ENCODE peak calls at places on chromosomes 13 and 19, in five cellular contexts. K is SK-N-SH, Y is H1, W is K562, G is GM12878. B is an unnamed sample.

GRCh38 chr13:112923962-112924361 is 45.1 kb upstream of the MCF2L start:
- DNase-seq in K (no peak), Y (no peak), W (no peak), G (no peak), B (no peak)

GRCh38 chr13:106415427-106415826 is 120.0 kb downstream of the EFNB2 start:
- DNase-seq in K (no peak), Y (no peak), W (no peak), G (no peak), B (no peak)

GRCh38 chr19:38377052-38377451 is 2.7 kb downstream of the PSMD8 start:
- DNase-seq in K (no peak), Y (no peak), W (no peak), G (no peak), B (no peak)

GRCh38 chr13:106734185-106734584 is 166.2 kb upstream of the ARGLU1 start:
- DNase-seq in K (no peak), Y (no peak), W (no peak), G (no peak), B (no peak)

GRCh38 chr19:17871878-17872250 is at the start of gene SLC5A5:
- DNase-seq in K (peak; percentile 64), Y (no peak), W (no peak), G (no peak), B (no peak)

GRCh38 chr19:35486268-35486708 is 4.0 kb downstream of the KRTDAP start:
- DNase-seq in K (no peak), Y (no peak), W (no peak), G (no peak), B (peak; percentile 79)

GRCh38 chr19:33887891-33888290 is 91.2 kb downstream of the KCTD15 start:
- DNase-seq in K (no peak), Y (no peak), W (no peak), G (no peak), B (no peak)

GRCh38 chr13:93810264-93810663 is 583.7 kb downstream of the GPC6 start:
- DNase-seq in K (no peak), Y (no peak), W (no peak), G (no peak), B (peak; percentile 3)

GRCh38 chr19:41887711-41888382 is 4.9 kb downstream of the ARHGEF1 start:
- DNase-seq in K (no peak), Y (peak; percentile 64), W (no peak), G (no peak), B (peak; percentile 95)

GRCh38 chr13:99542788-99543406 is 41.6 kb downstream of the TM9SF2 start:
- DNase-seq in K (no peak), Y (no peak), W (no peak), G (peak; percentile 92), B (no peak)

GRCh38 chr19:18317998-18318800 is 4.7 kb downstream of the LSM4 start:
- DNase-seq in K (peak; percentile 85), Y (no peak), W (peak; percentile 73), G (no peak), B (peak; percentile 54)

GRCh38 chr13:23608704-23609413 is 38.6 kb downstream of the TNFRSF19 start:
- DNase-seq in K (peak; percentile 75), Y (no peak), W (no peak), G (no peak), B (peak; percentile 32)

GRCh38 chr13:95267662-95268369 is 33.4 kb downstream of the ABCC4 start:
- DNase-seq in K (no peak), Y (no peak), W (peak; percentile 44), G (no peak), B (peak; percentile 45)

GRCh38 chr19:45770192-45771101 is 1.4 kb upstream of the SIX5 start:
- DNase-seq in K (peak; percentile 96), Y (peak; percentile 95), W (peak; percentile 98), G (peak; percentile 76), B (peak; percentile 96)

GRCh38 chr13:39597828-39598227 is 5.2 kb downstream of the LHFPL6 start:
- DNase-seq in K (no peak), Y (no peak), W (no peak), G (no peak), B (no peak)

GRCh38 chr13:33231339-33231738 is 54.2 kb downstream of the STARD13 start:
- DNase-seq in K (no peak), Y (no peak), W (no peak), G (no peak), B (no peak)

DNA sequence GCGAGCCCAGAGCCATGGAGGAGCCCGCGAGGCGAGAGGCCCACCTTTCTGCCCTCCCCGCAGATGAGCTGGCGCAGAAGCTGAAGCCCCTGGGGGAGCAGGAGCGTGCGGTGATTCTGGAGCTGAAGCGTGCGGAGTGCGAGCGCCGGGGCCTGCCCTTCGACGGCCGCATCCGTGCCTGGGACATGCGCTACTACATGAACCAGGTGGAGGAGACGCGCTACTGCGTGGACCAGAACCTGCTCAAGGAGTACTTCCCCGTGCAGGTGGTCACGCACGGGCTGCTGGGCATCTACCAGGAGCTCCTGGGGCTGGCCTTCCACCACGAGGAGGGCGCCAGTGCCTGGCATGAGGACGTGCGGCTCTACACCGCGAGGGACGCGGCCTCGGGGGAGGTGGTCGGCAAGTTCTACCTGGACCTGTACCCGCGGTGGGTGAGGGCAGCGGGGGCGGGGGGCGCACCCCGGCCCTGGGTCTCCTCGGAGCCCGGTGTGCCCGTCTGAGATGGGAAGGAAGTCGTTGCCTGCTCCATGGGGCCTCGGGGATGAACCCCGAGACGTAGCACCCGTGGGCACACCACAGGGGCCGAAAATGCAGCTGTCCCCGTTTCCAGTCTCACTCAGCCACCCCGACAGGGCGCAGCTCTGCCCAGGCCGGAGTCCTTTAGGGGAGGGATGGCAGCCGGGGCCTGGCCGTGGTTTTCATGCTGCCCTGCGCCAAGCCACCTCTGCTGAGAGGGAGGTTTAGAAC is 12.1 kb upstream of the ZNF554 start:
- DNase-seq in K (peak; percentile 21), Y (no peak), W (no peak), G (no peak), B (no peak)
- TF ChIP-seq TAF1 in K (no peak), Y (no peak), W (no peak), G (no peak), B (no peak)

GRCh38 chr13:40993987-40994386 is 25.1 kb downstream of the ELF1 start:
- DNase-seq in K (no peak), Y (no peak), W (no peak), G (no peak), B (no peak)
- TF ChIP-seq RFX5 in K (no peak), Y (no peak), W (no peak), G (no peak), B (no peak)

GRCh38 chr13:73335226-73335625 is 276.4 kb downstream of the KLF5 start:
- DNase-seq in K (no peak), Y (no peak), W (no peak), G (peak; percentile 24), B (no peak)
- TF ChIP-seq TAF1 in K (no peak), Y (no peak), W (no peak), G (no peak), B (no peak)

GRCh38 chr19:47490031-47490430 is 6.0 kb upstream of the KPTN start:
- DNase-seq in K (no peak), Y (no peak), W (no peak), G (no peak), B (no peak)

GRCh38 chr19:47491358-47492136 is 7.5 kb upstream of the KPTN start:
- DNase-seq in K (no peak), Y (no peak), W (no peak), G (no peak), B (no peak)

GRCh38 chr19:47492137-47492533 is 8.1 kb upstream of the KPTN start:
- DNase-seq in K (no peak), Y (no peak), W (no peak), G (no peak), B (no peak)

GRCh38 chr19:47489072-47489914 is 5.3 kb upstream of the KPTN start:
- DNase-seq in K (no peak), Y (no peak), W (no peak), G (no peak), B (no peak)

GRCh38 chr19:47490847-47491246 is 6.8 kb upstream of the KPTN start:
- DNase-seq in K (no peak), Y (no peak), W (no peak), G (no peak), B (no peak)
- TF ChIP-seq RFX5 in K (no peak), Y (no peak), W (no peak), G (no peak), B (no peak)